ENCODE peak calls at places on chromosomes 5 and 9, in nine cellular contexts. B, L, X, E, U, C, S, A and I are unnamed samples.
A peak's percentile ranks its signal among the peaks of the same experiment; 100 is the strongest.

GRCh38 chr9:13806731-13807130 is 507.2 kb downstream of the NFIB start:
- DNase-seq in B (no peak), L (no peak), X (no peak), E (no peak), U (no peak), C (no peak), S (no peak), A (no peak), I (no peak)

GRCh38 chr9:100309992-100310391 is 42.8 kb downstream of the TEX10 start:
- DNase-seq in B (no peak), L (no peak), X (no peak), E (no peak), U (no peak), C (no peak), S (no peak), A (no peak), I (no peak)

GRCh38 chr9:74255489-74255984 is 241.6 kb upstream of the RORB start:
- DNase-seq in B (no peak), L (no peak), X (no peak), E (no peak), U (no peak), C (no peak), S (no peak), A (no peak), I (no peak)

GRCh38 chr5:156272139-156272538 is 54.8 kb upstream of the SGCD start:
- DNase-seq in B (no peak), L (no peak), X (no peak), E (no peak), U (no peak), C (no peak), S (no peak), A (no peak), I (no peak)

GRCh38 chr9:115847245-115847644 is 306.3 kb upstream of the PAPPA start:
- DNase-seq in B (no peak), L (no peak), X (no peak), E (no peak), U (peak; percentile 86), C (no peak), S (no peak), A (no peak), I (no peak)

GRCh38 chr5:31921852-31922305 is 252.2 kb downstream of the GOLPH3 start:
- DNase-seq in B (no peak), L (no peak), X (no peak), E (no peak), U (peak; percentile 49), C (no peak), S (no peak), A (no peak), I (no peak)

GRCh38 chr9:852539-852938 is 11.0 kb downstream of the DMRT1 start:
- DNase-seq in B (no peak), L (no peak), X (no peak), E (no peak), U (no peak), C (no peak), S (no peak), A (no peak), I (no peak)

GRCh38 chr9:6584881-6585597 is 60.5 kb downstream of the GLDC start:
- DNase-seq in B (no peak), L (no peak), X (no peak), E (peak; percentile 23), U (peak; percentile 40), C (no peak), S (no peak), A (no peak), I (no peak)

GRCh38 chr5:119341452-119342349 is 14.1 kb upstream of the TNFAIP8 start:
- DNase-seq in B (no peak), L (no peak), X (no peak), E (no peak), U (no peak), C (no peak), S (no peak), A (no peak), I (no peak)

GRCh38 chr5:119339965-119340364 is 15.9 kb upstream of the TNFAIP8 start:
- DNase-seq in B (no peak), L (no peak), X (no peak), E (no peak), U (no peak), C (no peak), S (no peak), A (no peak), I (no peak)

GRCh38 chr5:119342414-119342813 is 13.4 kb upstream of the TNFAIP8 start:
- DNase-seq in B (no peak), L (no peak), X (no peak), E (no peak), U (no peak), C (no peak), S (no peak), A (no peak), I (no peak)

GRCh38 chr5:119339344-119339743 is 16.5 kb upstream of the TNFAIP8 start:
- DNase-seq in B (no peak), L (no peak), X (no peak), E (no peak), U (no peak), C (no peak), S (no peak), A (no peak), I (no peak)

GRCh38 chr5:119340597-119341218 is 15.1 kb upstream of the TNFAIP8 start:
- DNase-seq in B (peak; percentile 88), L (no peak), X (no peak), E (no peak), U (no peak), C (no peak), S (no peak), A (no peak), I (no peak)
- TF ChIP-seq POLR2A in B (no peak), L (no peak), X (no peak), E (no peak), U (no peak), C (no peak), S (no peak), A (no peak), I (no peak)

GRCh38 chr5:112710896-112711295 is 26.8 kb upstream of the APC start:
- DNase-seq in B (no peak), L (no peak), X (no peak), E (no peak), U (no peak), C (no peak), S (no peak), A (no peak), I (no peak)

GRCh38 chr5:112707187-112708179 is 30.2 kb upstream of the APC start:
- DNase-seq in B (peak; percentile 99), L (peak; percentile 97), X (peak; percentile 86), E (peak; percentile 96), U (peak; percentile 98), C (peak; percentile 98), S (peak; percentile 92), A (peak; percentile 97), I (peak; percentile 98)

GRCh38 chr5:112709416-112709815 is 28.3 kb upstream of the APC start:
- DNase-seq in B (no peak), L (no peak), X (no peak), E (no peak), U (no peak), C (no peak), S (no peak), A (no peak), I (no peak)

GRCh38 chr5:112703866-112704820 is 33.5 kb upstream of the APC start:
- DNase-seq in B (no peak), L (no peak), X (no peak), E (no peak), U (peak; percentile 40), C (no peak), S (peak; percentile 30), A (no peak), I (no peak)

DNA sequence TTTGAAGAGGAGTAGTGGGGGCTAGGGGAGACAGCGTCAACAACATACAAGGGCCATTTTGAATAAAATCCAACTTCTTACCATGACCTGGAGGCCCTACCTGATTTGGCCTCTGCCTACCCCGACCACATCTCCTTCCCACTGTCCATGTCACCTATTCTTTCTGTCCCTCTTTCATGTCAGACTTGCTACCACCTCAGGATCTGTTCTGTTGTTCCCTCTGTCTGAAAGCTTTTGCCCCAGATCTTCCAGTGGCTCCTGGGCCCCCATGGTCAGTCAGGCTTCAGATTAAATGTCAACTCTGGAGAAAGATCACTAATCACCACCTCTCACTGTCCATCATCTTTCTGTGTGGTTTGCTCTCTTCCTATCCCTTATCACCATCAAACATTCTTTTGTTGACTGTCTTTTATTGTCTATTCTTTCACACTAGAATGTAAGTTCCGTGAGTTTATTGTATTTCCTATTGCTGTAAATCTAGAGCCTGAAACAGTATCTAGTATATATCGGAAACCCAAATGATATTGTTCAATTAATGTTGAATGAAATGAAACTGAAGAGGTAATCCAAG is 31.2 kb upstream of the APC start:
- DNase-seq in B (no peak), L (no peak), X (no peak), E (no peak), U (no peak), C (no peak), S (no peak), A (no peak), I (no peak)
- H3K4me3 ChIP-seq in B (peak overlapping the region; percentile 81), L (peak overlapping the region; percentile 92), X (peak overlapping the region; percentile 84), E (no peak overlapping the region), U (no peak overlapping the region), C (peak overlapping the region; percentile 90), S (peak overlapping the region; percentile 84), A (peak overlapping the region; percentile 90), I (no peak overlapping the region)

GRCh38 chr9:93187574-93187973 is 3.6 kb downstream of the WNK2 start:
- DNase-seq in B (no peak), L (no peak), X (no peak), E (no peak), U (no peak), C (no peak), S (no peak), A (no peak), I (no peak)
- TF ChIP-seq CTCF in B (no peak), L (no peak), X (no peak), E (no peak), U (no peak), C (no peak), S (no peak), A (no peak), I (no peak)

GRCh38 chr5:179606910-179607448 is 16.5 kb downstream of the HNRNPH1 start:
- DNase-seq in B (no peak), L (no peak), X (no peak), E (no peak), U (no peak), C (no peak), S (no peak), A (no peak), I (no peak)

GRCh38 chr5:179605026-179605833 is 18.2 kb downstream of the HNRNPH1 start:
- DNase-seq in B (no peak), L (no peak), X (no peak), E (no peak), U (peak; percentile 51), C (no peak), S (no peak), A (no peak), I (no peak)

GRCh38 chr5:179608131-179608581 is 15.3 kb downstream of the HNRNPH1 start:
- DNase-seq in B (peak; percentile 61), L (no peak), X (no peak), E (no peak), U (no peak), C (no peak), S (no peak), A (no peak), I (no peak)

GRCh38 chr5:179606071-179606909 is 17.2 kb downstream of the HNRNPH1 start:
- DNase-seq in B (no peak), L (no peak), X (no peak), E (no peak), U (no peak), C (no peak), S (no peak), A (no peak), I (no peak)

DNA sequence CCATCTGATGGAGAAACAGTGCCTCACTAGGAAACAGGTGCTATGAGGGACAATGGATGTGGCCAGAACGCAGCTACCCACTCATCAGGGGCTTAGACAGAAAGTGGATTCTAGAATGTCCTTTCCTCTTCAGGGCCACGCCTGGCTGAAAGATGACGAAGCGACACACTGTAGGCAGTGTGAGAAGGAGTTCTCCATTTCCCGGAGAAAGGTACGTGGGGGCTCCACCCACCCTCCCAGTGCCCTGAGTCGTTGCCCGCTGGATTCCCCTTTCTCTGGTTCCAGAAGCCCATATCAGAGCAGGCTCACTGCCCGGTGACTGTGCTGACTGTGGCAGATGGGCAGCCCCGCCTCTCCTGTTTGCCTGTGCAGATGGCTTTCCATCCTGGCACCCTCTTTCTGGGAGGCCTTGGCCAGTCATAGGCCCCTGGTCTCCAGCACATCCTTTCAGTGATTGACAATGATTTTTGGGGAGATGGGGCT is 16.0 kb downstream of the HNRNPH1 start:
- DNase-seq in B (no peak), L (no peak), X (no peak), E (no peak), U (no peak), C (peak; percentile 25), S (no peak), A (no peak), I (no peak)
- TF ChIP-seq POLR2A in B (no peak), L (no peak), X (no peak), E (no peak), U (no peak), C (no peak), S (no peak), A (no peak), I (no peak)